ENCODE peak calls at places on chromosome 12, in nine cellular contexts. One of them, this sample, is unnamed.

GRCh38 chr12:93441111-93441616 is 583 bp downstream of the UBE2N start:
- DNase-seq in AG09319: no peak
- DNase-seq in GM03348: peak; percentile 71
- DNase-seq in naive thymus-derived CD4-positive, alpha-beta T cell: peak; percentile 65
- DNase-seq in stimulated activated CD8-positive, alpha-beta memory T cell treated with anti-CD3 and anti-CD28 coated beads, Interleukin-7, amount 100 ng/mL, for 1 hour: peak; percentile 8
- DNase-seq in NCI-H1092 treated with DMSO at 0.1 percent for 48 hours: no peak
- DNase-seq in amniotic stem cell: no peak
- DNase-seq in amniotic epithelial cell: peak; percentile 22
- DNase-seq in thoracic aorta: no peak
- DNase-seq in this sample: peak; percentile 43

GRCh38 chr12:62865860-62866407 is 69.0 kb downstream of the PPM1H start:
- DNase-seq in amniotic stem cell: no peak
- DNase-seq in NCI-H1092 treated with DMSO at 0.1 percent for 48 hours: no peak
- DNase-seq in AG09319: no peak
- DNase-seq in amniotic epithelial cell: peak; percentile 23
- DNase-seq in thoracic aorta: no peak
- DNase-seq in GM03348: peak; percentile 16
- DNase-seq in stimulated activated CD8-positive, alpha-beta memory T cell treated with anti-CD3 and anti-CD28 coated beads, Interleukin-7, amount 100 ng/mL, for 1 hour: no peak
- DNase-seq in naive thymus-derived CD4-positive, alpha-beta T cell: no peak
- DNase-seq in this sample: no peak

GRCh38 chr12:3658327-3659163 is 94.4 kb downstream of the CRACR2A start:
- DNase-seq in stimulated activated CD8-positive, alpha-beta memory T cell treated with anti-CD3 and anti-CD28 coated beads, Interleukin-7, amount 100 ng/mL, for 1 hour: no peak
- DNase-seq in GM03348: peak; percentile 61
- DNase-seq in NCI-H1092 treated with DMSO at 0.1 percent for 48 hours: no peak
- DNase-seq in naive thymus-derived CD4-positive, alpha-beta T cell: peak; percentile 37
- DNase-seq in amniotic stem cell: no peak
- DNase-seq in AG09319: no peak
- DNase-seq in thoracic aorta: no peak
- DNase-seq in amniotic epithelial cell: peak; percentile 22
- DNase-seq in this sample: no peak

GRCh38 chr12:131455581-131456110 is 255.2 kb upstream of the SFSWAP start:
- DNase-seq in thoracic aorta: no peak
- DNase-seq in NCI-H1092 treated with DMSO at 0.1 percent for 48 hours: no peak
- DNase-seq in amniotic epithelial cell: no peak
- DNase-seq in amniotic stem cell: no peak
- DNase-seq in AG09319: no peak
- DNase-seq in naive thymus-derived CD4-positive, alpha-beta T cell: no peak
- DNase-seq in stimulated activated CD8-positive, alpha-beta memory T cell treated with anti-CD3 and anti-CD28 coated beads, Interleukin-7, amount 100 ng/mL, for 1 hour: no peak
- DNase-seq in GM03348: no peak
- DNase-seq in this sample: no peak

GRCh38 chr12:21526721-21527345 is 737 bp downstream of the SPX start:
- DNase-seq in AG09319: no peak
- DNase-seq in stimulated activated CD8-positive, alpha-beta memory T cell treated with anti-CD3 and anti-CD28 coated beads, Interleukin-7, amount 100 ng/mL, for 1 hour: no peak
- DNase-seq in amniotic epithelial cell: no peak
- DNase-seq in GM03348: no peak
- DNase-seq in thoracic aorta: no peak
- DNase-seq in amniotic stem cell: no peak
- DNase-seq in NCI-H1092 treated with DMSO at 0.1 percent for 48 hours: peak; percentile 78
- DNase-seq in naive thymus-derived CD4-positive, alpha-beta T cell: no peak
- DNase-seq in this sample: no peak

GRCh38 chr12:18888062-18888461 is 150.1 kb downstream of the CAPZA3 start:
- DNase-seq in AG09319: no peak
- DNase-seq in GM03348: no peak
- DNase-seq in stimulated activated CD8-positive, alpha-beta memory T cell treated with anti-CD3 and anti-CD28 coated beads, Interleukin-7, amount 100 ng/mL, for 1 hour: no peak
- DNase-seq in amniotic stem cell: no peak
- DNase-seq in thoracic aorta: no peak
- DNase-seq in naive thymus-derived CD4-positive, alpha-beta T cell: no peak
- DNase-seq in NCI-H1092 treated with DMSO at 0.1 percent for 48 hours: no peak
- DNase-seq in amniotic epithelial cell: peak; percentile 11
- DNase-seq in this sample: no peak

GRCh38 chr12:122886851-122887816 is 8.8 kb downstream of the VPS37B start:
- DNase-seq in GM03348: no peak
- DNase-seq in stimulated activated CD8-positive, alpha-beta memory T cell treated with anti-CD3 and anti-CD28 coated beads, Interleukin-7, amount 100 ng/mL, for 1 hour: no peak
- DNase-seq in amniotic stem cell: no peak
- DNase-seq in thoracic aorta: no peak
- DNase-seq in NCI-H1092 treated with DMSO at 0.1 percent for 48 hours: no peak
- DNase-seq in AG09319: no peak
- DNase-seq in amniotic epithelial cell: peak; percentile 78
- DNase-seq in naive thymus-derived CD4-positive, alpha-beta T cell: no peak
- DNase-seq in this sample: peak; percentile 74

GRCh38 chr12:38367506-38367905 is 50.9 kb downstream of the ALG10B start:
- DNase-seq in amniotic epithelial cell: no peak
- DNase-seq in NCI-H1092 treated with DMSO at 0.1 percent for 48 hours: no peak
- DNase-seq in amniotic stem cell: no peak
- DNase-seq in stimulated activated CD8-positive, alpha-beta memory T cell treated with anti-CD3 and anti-CD28 coated beads, Interleukin-7, amount 100 ng/mL, for 1 hour: no peak
- DNase-seq in thoracic aorta: no peak
- DNase-seq in naive thymus-derived CD4-positive, alpha-beta T cell: no peak
- DNase-seq in GM03348: no peak
- DNase-seq in AG09319: no peak
- DNase-seq in this sample: no peak

GRCh38 chr12:124379938-124380754 is 85.3 kb downstream of the RFLNA start:
- DNase-seq in GM03348: peak; percentile 85
- DNase-seq in AG09319: peak; percentile 57
- DNase-seq in thoracic aorta: peak; percentile 72
- DNase-seq in naive thymus-derived CD4-positive, alpha-beta T cell: no peak
- DNase-seq in stimulated activated CD8-positive, alpha-beta memory T cell treated with anti-CD3 and anti-CD28 coated beads, Interleukin-7, amount 100 ng/mL, for 1 hour: no peak
- DNase-seq in NCI-H1092 treated with DMSO at 0.1 percent for 48 hours: no peak
- DNase-seq in amniotic epithelial cell: peak; percentile 80
- DNase-seq in amniotic stem cell: peak; percentile 86
- DNase-seq in this sample: no peak

GRCh38 chr12:103833891-103834290 is 7.1 kb downstream of the NT5DC3 start:
- DNase-seq in thoracic aorta: no peak
- DNase-seq in GM03348: no peak
- DNase-seq in AG09319: no peak
- DNase-seq in naive thymus-derived CD4-positive, alpha-beta T cell: no peak
- DNase-seq in stimulated activated CD8-positive, alpha-beta memory T cell treated with anti-CD3 and anti-CD28 coated beads, Interleukin-7, amount 100 ng/mL, for 1 hour: no peak
- DNase-seq in amniotic epithelial cell: no peak
- DNase-seq in NCI-H1092 treated with DMSO at 0.1 percent for 48 hours: peak; percentile 6
- DNase-seq in amniotic stem cell: no peak
- DNase-seq in this sample: no peak

GRCh38 chr12:50344245-50344644 is 52.2 kb downstream of the FAM186A start:
- DNase-seq in amniotic stem cell: no peak
- DNase-seq in GM03348: no peak
- DNase-seq in naive thymus-derived CD4-positive, alpha-beta T cell: no peak
- DNase-seq in thoracic aorta: no peak
- DNase-seq in stimulated activated CD8-positive, alpha-beta memory T cell treated with anti-CD3 and anti-CD28 coated beads, Interleukin-7, amount 100 ng/mL, for 1 hour: no peak
- DNase-seq in AG09319: no peak
- DNase-seq in amniotic epithelial cell: no peak
- DNase-seq in NCI-H1092 treated with DMSO at 0.1 percent for 48 hours: no peak
- DNase-seq in this sample: no peak

GRCh38 chr12:129067482-129067881 is 214.2 kb downstream of the GLT1D1 start:
- DNase-seq in AG09319: no peak
- DNase-seq in naive thymus-derived CD4-positive, alpha-beta T cell: no peak
- DNase-seq in NCI-H1092 treated with DMSO at 0.1 percent for 48 hours: no peak
- DNase-seq in amniotic stem cell: no peak
- DNase-seq in thoracic aorta: no peak
- DNase-seq in amniotic epithelial cell: no peak
- DNase-seq in GM03348: no peak
- DNase-seq in stimulated activated CD8-positive, alpha-beta memory T cell treated with anti-CD3 and anti-CD28 coated beads, Interleukin-7, amount 100 ng/mL, for 1 hour: no peak
- DNase-seq in this sample: no peak

GRCh38 chr12:70627677-70628076 is 9.6 kb downstream of the PTPRB start:
- DNase-seq in naive thymus-derived CD4-positive, alpha-beta T cell: no peak
- DNase-seq in AG09319: no peak
- DNase-seq in GM03348: no peak
- DNase-seq in thoracic aorta: no peak
- DNase-seq in amniotic epithelial cell: no peak
- DNase-seq in stimulated activated CD8-positive, alpha-beta memory T cell treated with anti-CD3 and anti-CD28 coated beads, Interleukin-7, amount 100 ng/mL, for 1 hour: no peak
- DNase-seq in NCI-H1092 treated with DMSO at 0.1 percent for 48 hours: no peak
- DNase-seq in amniotic stem cell: no peak
- DNase-seq in this sample: no peak

GRCh38 chr12:115468087-115468510 is 784.1 kb upstream of the TBX3 start:
- DNase-seq in stimulated activated CD8-positive, alpha-beta memory T cell treated with anti-CD3 and anti-CD28 coated beads, Interleukin-7, amount 100 ng/mL, for 1 hour: no peak
- DNase-seq in thoracic aorta: no peak
- DNase-seq in AG09319: no peak
- DNase-seq in amniotic stem cell: no peak
- DNase-seq in naive thymus-derived CD4-positive, alpha-beta T cell: no peak
- DNase-seq in amniotic epithelial cell: peak; percentile 40
- DNase-seq in NCI-H1092 treated with DMSO at 0.1 percent for 48 hours: no peak
- DNase-seq in GM03348: no peak
- DNase-seq in this sample: no peak

GRCh38 chr12:106919910-106920544 is 35.7 kb upstream of the TMEM263 start:
- DNase-seq in GM03348: peak; percentile 69
- DNase-seq in naive thymus-derived CD4-positive, alpha-beta T cell: peak; percentile 38
- DNase-seq in stimulated activated CD8-positive, alpha-beta memory T cell treated with anti-CD3 and anti-CD28 coated beads, Interleukin-7, amount 100 ng/mL, for 1 hour: no peak
- DNase-seq in amniotic stem cell: no peak
- DNase-seq in NCI-H1092 treated with DMSO at 0.1 percent for 48 hours: peak; percentile 21
- DNase-seq in AG09319: peak; percentile 15
- DNase-seq in thoracic aorta: no peak
- DNase-seq in amniotic epithelial cell: peak; percentile 51
- DNase-seq in this sample: peak; percentile 29

GRCh38 chr12:49674318-49674985 is 32.8 kb downstream of the FMNL3 start:
- DNase-seq in AG09319: no peak
- DNase-seq in thoracic aorta: no peak
- DNase-seq in GM03348: peak; percentile 47
- DNase-seq in stimulated activated CD8-positive, alpha-beta memory T cell treated with anti-CD3 and anti-CD28 coated beads, Interleukin-7, amount 100 ng/mL, for 1 hour: no peak
- DNase-seq in naive thymus-derived CD4-positive, alpha-beta T cell: no peak
- DNase-seq in amniotic stem cell: no peak
- DNase-seq in NCI-H1092 treated with DMSO at 0.1 percent for 48 hours: no peak
- DNase-seq in amniotic epithelial cell: peak; percentile 25
- DNase-seq in this sample: no peak

GRCh38 chr12:131137836-131138637 is 184.3 kb downstream of the ADGRD1 start:
- DNase-seq in stimulated activated CD8-positive, alpha-beta memory T cell treated with anti-CD3 and anti-CD28 coated beads, Interleukin-7, amount 100 ng/mL, for 1 hour: no peak
- DNase-seq in NCI-H1092 treated with DMSO at 0.1 percent for 48 hours: no peak
- DNase-seq in AG09319: no peak
- DNase-seq in GM03348: peak; percentile 57
- DNase-seq in amniotic epithelial cell: no peak
- DNase-seq in naive thymus-derived CD4-positive, alpha-beta T cell: no peak
- DNase-seq in amniotic stem cell: no peak
- DNase-seq in thoracic aorta: no peak
- DNase-seq in this sample: no peak

GRCh38 chr12:99154264-99154982 is 493.1 kb upstream of the GARIN6 start:
- DNase-seq in AG09319: no peak
- DNase-seq in thoracic aorta: peak; percentile 4
- DNase-seq in NCI-H1092 treated with DMSO at 0.1 percent for 48 hours: peak; percentile 24
- DNase-seq in naive thymus-derived CD4-positive, alpha-beta T cell: no peak
- DNase-seq in stimulated activated CD8-positive, alpha-beta memory T cell treated with anti-CD3 and anti-CD28 coated beads, Interleukin-7, amount 100 ng/mL, for 1 hour: no peak
- DNase-seq in amniotic stem cell: no peak
- DNase-seq in GM03348: no peak
- DNase-seq in amniotic epithelial cell: no peak
- DNase-seq in this sample: no peak

GRCh38 chr12:108151505-108152178 is 22.6 kb downstream of the WSCD2 start:
- DNase-seq in naive thymus-derived CD4-positive, alpha-beta T cell: no peak
- DNase-seq in stimulated activated CD8-positive, alpha-beta memory T cell treated with anti-CD3 and anti-CD28 coated beads, Interleukin-7, amount 100 ng/mL, for 1 hour: no peak
- DNase-seq in amniotic epithelial cell: no peak
- DNase-seq in AG09319: no peak
- DNase-seq in thoracic aorta: no peak
- DNase-seq in NCI-H1092 treated with DMSO at 0.1 percent for 48 hours: no peak
- DNase-seq in GM03348: no peak
- DNase-seq in amniotic stem cell: no peak
- DNase-seq in this sample: no peak

GRCh38 chr12:66668311-66668710 is 10.6 kb downstream of the GRIP1 start:
- DNase-seq in thoracic aorta: no peak
- DNase-seq in stimulated activated CD8-positive, alpha-beta memory T cell treated with anti-CD3 and anti-CD28 coated beads, Interleukin-7, amount 100 ng/mL, for 1 hour: no peak
- DNase-seq in naive thymus-derived CD4-positive, alpha-beta T cell: no peak
- DNase-seq in amniotic stem cell: no peak
- DNase-seq in AG09319: no peak
- DNase-seq in NCI-H1092 treated with DMSO at 0.1 percent for 48 hours: peak; percentile 15
- DNase-seq in amniotic epithelial cell: peak; percentile 10
- DNase-seq in GM03348: no peak
- DNase-seq in this sample: no peak

GRCh38 chr12:116466536-116466935 is 92.6 kb upstream of the MAP1LC3B2 start:
- DNase-seq in naive thymus-derived CD4-positive, alpha-beta T cell: no peak
- DNase-seq in AG09319: no peak
- DNase-seq in GM03348: no peak
- DNase-seq in amniotic epithelial cell: peak; percentile 75
- DNase-seq in NCI-H1092 treated with DMSO at 0.1 percent for 48 hours: no peak
- DNase-seq in amniotic stem cell: peak; percentile 11
- DNase-seq in stimulated activated CD8-positive, alpha-beta memory T cell treated with anti-CD3 and anti-CD28 coated beads, Interleukin-7, amount 100 ng/mL, for 1 hour: no peak
- DNase-seq in thoracic aorta: no peak
- DNase-seq in this sample: no peak

GRCh38 chr12:32754101-32754500 is 1.6 kb downstream of the YARS2 start:
- DNase-seq in AG09319: no peak
- DNase-seq in thoracic aorta: no peak
- DNase-seq in amniotic stem cell: no peak
- DNase-seq in stimulated activated CD8-positive, alpha-beta memory T cell treated with anti-CD3 and anti-CD28 coated beads, Interleukin-7, amount 100 ng/mL, for 1 hour: no peak
- DNase-seq in GM03348: no peak
- DNase-seq in amniotic epithelial cell: peak; percentile 9
- DNase-seq in NCI-H1092 treated with DMSO at 0.1 percent for 48 hours: no peak
- DNase-seq in naive thymus-derived CD4-positive, alpha-beta T cell: no peak
- DNase-seq in this sample: no peak

GRCh38 chr12:95805864-95806669 is 15.5 kb upstream of the NTN4 start:
- DNase-seq in GM03348: peak; percentile 82
- DNase-seq in amniotic epithelial cell: peak; percentile 94
- DNase-seq in naive thymus-derived CD4-positive, alpha-beta T cell: no peak
- DNase-seq in amniotic stem cell: peak; percentile 93
- DNase-seq in thoracic aorta: peak; percentile 49
- DNase-seq in AG09319: peak; percentile 89
- DNase-seq in stimulated activated CD8-positive, alpha-beta memory T cell treated with anti-CD3 and anti-CD28 coated beads, Interleukin-7, amount 100 ng/mL, for 1 hour: no peak
- DNase-seq in NCI-H1092 treated with DMSO at 0.1 percent for 48 hours: no peak
- DNase-seq in this sample: no peak

GRCh38 chr12:110578522-110579238 is 4.4 kb downstream of the PPTC7 start:
- DNase-seq in amniotic stem cell: no peak
- DNase-seq in naive thymus-derived CD4-positive, alpha-beta T cell: no peak
- DNase-seq in stimulated activated CD8-positive, alpha-beta memory T cell treated with anti-CD3 and anti-CD28 coated beads, Interleukin-7, amount 100 ng/mL, for 1 hour: no peak
- DNase-seq in GM03348: no peak
- DNase-seq in AG09319: no peak
- DNase-seq in NCI-H1092 treated with DMSO at 0.1 percent for 48 hours: no peak
- DNase-seq in amniotic epithelial cell: no peak
- DNase-seq in thoracic aorta: no peak
- DNase-seq in this sample: no peak

GRCh38 chr12:19190292-19191031 is 60.9 kb downstream of the PLEKHA5 start:
- DNase-seq in NCI-H1092 treated with DMSO at 0.1 percent for 48 hours: no peak
- DNase-seq in naive thymus-derived CD4-positive, alpha-beta T cell: no peak
- DNase-seq in thoracic aorta: no peak
- DNase-seq in GM03348: peak; percentile 39
- DNase-seq in AG09319: no peak
- DNase-seq in amniotic epithelial cell: peak; percentile 46
- DNase-seq in stimulated activated CD8-positive, alpha-beta memory T cell treated with anti-CD3 and anti-CD28 coated beads, Interleukin-7, amount 100 ng/mL, for 1 hour: no peak
- DNase-seq in amniotic stem cell: peak; percentile 29
- DNase-seq in this sample: no peak

GRCh38 chr12:84912191-84913142 is at the start of gene SLC6A15:
- DNase-seq in amniotic stem cell: peak; percentile 52
- DNase-seq in amniotic epithelial cell: peak; percentile 84
- DNase-seq in NCI-H1092 treated with DMSO at 0.1 percent for 48 hours: peak; percentile 65
- DNase-seq in stimulated activated CD8-positive, alpha-beta memory T cell treated with anti-CD3 and anti-CD28 coated beads, Interleukin-7, amount 100 ng/mL, for 1 hour: no peak
- DNase-seq in GM03348: peak; percentile 81
- DNase-seq in thoracic aorta: no peak
- DNase-seq in AG09319: peak; percentile 23
- DNase-seq in naive thymus-derived CD4-positive, alpha-beta T cell: no peak
- DNase-seq in this sample: no peak

GRCh38 chr12:65501093-65501621 is 222.7 kb downstream of the MSRB3 start:
- DNase-seq in amniotic stem cell: no peak
- DNase-seq in naive thymus-derived CD4-positive, alpha-beta T cell: no peak
- DNase-seq in NCI-H1092 treated with DMSO at 0.1 percent for 48 hours: no peak
- DNase-seq in amniotic epithelial cell: no peak
- DNase-seq in stimulated activated CD8-positive, alpha-beta memory T cell treated with anti-CD3 and anti-CD28 coated beads, Interleukin-7, amount 100 ng/mL, for 1 hour: no peak
- DNase-seq in GM03348: no peak
- DNase-seq in AG09319: no peak
- DNase-seq in thoracic aorta: peak; percentile 25
- DNase-seq in this sample: no peak